ENCODE peak calls at places on chromosomes 2 and 18, in four cellular contexts. V, Y, G and Q are unnamed samples.

GRCh38 chr2:240919786-240920782 is 13.9 kb downstream of the CROCC2 start:
- DNase-seq in V (no peak), Y (no peak), G (no peak), Q (no peak)

GRCh38 chr2:46913471-46914381 is 1.9 kb downstream of the MCFD2 start:
- DNase-seq in V (peak; percentile 27), Y (peak; percentile 67), G (peak; percentile 56), Q (no peak)

GRCh38 chr2:54549912-54550518 is 93.9 kb downstream of the SPTBN1 start:
- DNase-seq in V (no peak), Y (no peak), G (no peak), Q (no peak)

GRCh38 chr2:211437396-211437795 is 881.0 kb downstream of the CPS1 start:
- DNase-seq in V (no peak), Y (no peak), G (no peak), Q (no peak)

GRCh38 chr2:211512746-211513145 is 956.3 kb downstream of the CPS1 start:
- DNase-seq in V (no peak), Y (no peak), G (no peak), Q (no peak)

GRCh38 chr2:207317358-207317984 is 151.7 kb upstream of the KLF7 start:
- DNase-seq in V (peak; percentile 33), Y (no peak), G (no peak), Q (no peak)

GRCh38 chr2:232343816-232344215 is 34.7 kb upstream of the ALPP start:
- DNase-seq in V (no peak), Y (no peak), G (no peak), Q (no peak)

GRCh38 chr2:204282525-204282924 is 262.8 kb upstream of the PARD3B start:
- DNase-seq in V (no peak), Y (peak; percentile 34), G (no peak), Q (peak; percentile 66)

GRCh38 chr18:59957957-59958356 is 58.2 kb downstream of the PMAIP1 start:
- DNase-seq in V (peak; percentile 67), Y (peak; percentile 3), G (peak; percentile 9), Q (no peak)

GRCh38 chr2:85799215-85799956 is 45.6 kb downstream of the ATOH8 start:
- DNase-seq in V (peak; percentile 19), Y (peak; percentile 64), G (no peak), Q (no peak)

GRCh38 chr18:10851824-10852225 is 297.5 kb downstream of the PIEZO2 start:
- DNase-seq in V (peak; percentile 27), Y (peak; percentile 57), G (peak; percentile 48), Q (no peak)

GRCh38 chr18:56869189-56869777 is 218.1 kb downstream of the WDR7 start:
- DNase-seq in V (peak; percentile 55), Y (peak; percentile 32), G (peak; percentile 4), Q (no peak)

GRCh38 chr2:109466674-109467575 is 146.8 kb downstream of the SEPTIN10 start:
- DNase-seq in V (no peak), Y (no peak), G (no peak), Q (no peak)

GRCh38 chr2:234690569-234691225 is 193.8 kb upstream of the ARL4C start:
- DNase-seq in V (no peak), Y (peak; percentile 42), G (no peak), Q (peak; percentile 19)

GRCh38 chr2:233915133-233915532 is 2.0 kb upstream of the TRPM8 start:
- DNase-seq in V (no peak), Y (no peak), G (no peak), Q (no peak)

GRCh38 chr18:11096411-11096810 is 53.0 kb downstream of the PIEZO2 start:
- DNase-seq in V (no peak), Y (no peak), G (no peak), Q (no peak)

GRCh38 chr2:134508396-134508795 is 210.4 kb downstream of the TMEM163 start:
- DNase-seq in V (no peak), Y (no peak), G (no peak), Q (no peak)

GRCh38 chr2:168997794-168998193 is 33.3 kb downstream of the ABCB11 start:
- DNase-seq in V (no peak), Y (no peak), G (no peak), Q (no peak)

GRCh38 chr18:80143876-80144275 is 34.8 kb downstream of the ADNP2 start:
- DNase-seq in V (no peak), Y (no peak), G (no peak), Q (no peak)

GRCh38 chr18:69127844-69128486 is 272.7 kb upstream of the DOK6 start:
- DNase-seq in V (no peak), Y (no peak), G (no peak), Q (no peak)

GRCh38 chr2:101823347-101823791 is 125.9 kb downstream of the MAP4K4 start:
- DNase-seq in V (peak; percentile 16), Y (peak; percentile 71), G (peak; percentile 47), Q (no peak)

GRCh38 chr2:159936471-159936870 is 125.9 kb downstream of the PLA2R1 start:
- DNase-seq in V (peak; percentile 24), Y (no peak), G (peak; percentile 40), Q (no peak)

GRCh38 chr2:12486205-12487118 is 230.3 kb upstream of the TRIB2 start:
- DNase-seq in V (no peak), Y (peak; percentile 29), G (no peak), Q (no peak)

GRCh38 chr2:230674401-230674800 is 38.2 kb upstream of the CAB39 start:
- DNase-seq in V (no peak), Y (no peak), G (no peak), Q (no peak)

GRCh38 chr18:56505971-56506370 is 132.4 kb downstream of the TXNL1 start:
- DNase-seq in V (no peak), Y (no peak), G (no peak), Q (no peak)

GRCh38 chr2:63049291-63050185 is 1.1 kb upstream of the OTX1 start:
- DNase-seq in V (no peak), Y (no peak), G (no peak), Q (no peak)

GRCh38 chr2:183179156-183179555 is 54.9 kb downstream of the NUP35 start:
- DNase-seq in V (no peak), Y (no peak), G (no peak), Q (no peak)

GRCh38 chr2:45626387-45627010 is 15.4 kb upstream of the SRBD1 start:
- DNase-seq in V (no peak), Y (no peak), G (no peak), Q (no peak)

GRCh38 chr2:173354601-173355131 is at the start of gene CDCA7:
- DNase-seq in V (peak; percentile 54), Y (peak; percentile 64), G (peak; percentile 95), Q (peak; percentile 23)

GRCh38 chr18:51907687-51908597 is 432.1 kb upstream of the DCC start:
- DNase-seq in V (no peak), Y (peak; percentile 16), G (no peak), Q (no peak)

DNA sequence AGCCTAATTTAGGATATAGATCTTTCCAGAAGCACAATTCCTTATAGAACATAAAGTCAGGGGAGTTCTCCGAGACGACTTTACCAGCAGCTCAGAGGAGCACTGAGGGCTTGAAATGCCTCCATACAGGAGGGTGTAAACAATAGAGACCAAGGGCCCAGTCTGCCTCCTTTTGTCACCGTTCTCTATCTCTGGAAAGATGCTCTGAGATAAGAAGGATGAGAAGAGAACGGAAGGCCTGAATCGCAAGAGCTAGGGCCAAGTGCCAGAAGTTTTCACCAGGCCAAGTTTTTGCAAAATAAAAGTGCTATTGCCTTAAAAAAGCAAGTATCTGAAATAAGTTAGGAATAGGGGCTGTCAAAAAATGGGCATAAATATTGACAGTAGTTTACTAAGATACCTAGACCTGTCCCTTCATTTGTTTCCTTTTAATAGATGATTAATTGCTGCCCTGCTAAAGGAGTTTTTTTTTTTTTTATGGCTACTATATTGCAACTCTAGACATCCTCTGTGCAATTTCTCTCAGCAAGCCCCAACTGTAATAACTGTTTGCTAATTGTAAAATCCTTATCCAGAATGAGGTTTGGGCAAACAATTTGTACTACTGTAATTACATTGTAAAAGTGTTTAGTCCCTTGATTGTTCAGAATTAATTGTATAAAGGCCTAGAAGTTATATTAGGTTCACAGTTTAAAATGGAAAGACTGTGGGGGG is 3.9 kb upstream of the MEIS1 start:
- DNase-seq in V (no peak), Y (no peak), G (no peak), Q (no peak)
- TF ChIP-seq FOSL1 in V (no peak), Y (no peak), G (no peak), Q (no peak)

GRCh38 chr2:128755693-128756371 is 437.2 kb upstream of the HS6ST1 start:
- DNase-seq in V (no peak), Y (no peak), G (no peak), Q (no peak)

GRCh38 chr2:128752691-128753263 is 434.1 kb upstream of the HS6ST1 start:
- DNase-seq in V (no peak), Y (no peak), G (no peak), Q (no peak)

GRCh38 chr2:128753321-128753720 is 434.7 kb upstream of the HS6ST1 start:
- DNase-seq in V (no peak), Y (no peak), G (no peak), Q (no peak)

GRCh38 chr2:128754246-128754724 is 435.6 kb upstream of the HS6ST1 start:
- DNase-seq in V (no peak), Y (no peak), G (no peak), Q (no peak)

GRCh38 chr2:128756372-128756730 is 437.7 kb upstream of the HS6ST1 start:
- DNase-seq in V (no peak), Y (no peak), G (no peak), Q (no peak)
- TF ChIP-seq FOSL1 in V (no peak), Y (no peak), G (no peak), Q (no peak)

GRCh38 chr2:132522901-132523300 is 106.3 kb downstream of the GPR39 start:
- DNase-seq in V (no peak), Y (no peak), G (no peak), Q (no peak)

GRCh38 chr2:132519566-132519965 is 103.0 kb downstream of the GPR39 start:
- DNase-seq in V (no peak), Y (no peak), G (no peak), Q (no peak)

GRCh38 chr2:132521321-132521720 is 104.7 kb downstream of the GPR39 start:
- DNase-seq in V (no peak), Y (no peak), G (no peak), Q (peak; percentile 9)

GRCh38 chr2:132515010-132515409 is 98.4 kb downstream of the GPR39 start:
- DNase-seq in V (no peak), Y (no peak), G (no peak), Q (no peak)

DNA sequence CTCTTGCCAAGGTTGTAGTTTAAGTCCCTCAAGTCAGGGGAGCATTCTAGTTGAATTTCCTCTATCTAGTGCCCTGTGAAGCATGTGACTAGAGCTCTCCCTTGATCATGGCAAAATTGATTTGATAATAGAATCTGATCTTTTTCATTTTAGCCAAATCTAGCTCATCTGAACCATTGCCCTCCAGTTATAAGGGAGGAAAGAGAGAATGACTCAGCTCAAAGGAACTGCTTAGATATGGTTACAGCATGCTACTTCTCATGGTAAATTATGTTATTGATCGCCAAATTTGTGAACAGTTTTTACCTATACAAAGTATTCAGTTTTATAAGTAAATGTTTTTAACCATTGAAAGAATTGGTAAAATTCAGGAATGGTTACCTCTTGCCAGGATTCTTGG is 100.8 kb downstream of the GPR39 start:
- DNase-seq in V (no peak), Y (no peak), G (no peak), Q (no peak)
- TF ChIP-seq FOSL1 in V (no peak), Y (no peak), G (no peak), Q (no peak)

GRCh38 chr2:23513881-23514793 is 129.2 kb downstream of the KLHL29 start:
- DNase-seq in V (no peak), Y (no peak), G (no peak), Q (no peak)
- TF ChIP-seq FOSL1 in V (no peak), Y (no peak), G (no peak), Q (no peak)

GRCh38 chr2:208556954-208557601 is 150.5 kb downstream of the PTH2R start:
- DNase-seq in V (no peak), Y (no peak), G (no peak), Q (no peak)
- TF ChIP-seq FOSL1 in V (no peak), Y (no peak), G (no peak), Q (no peak)